ENCODE peak calls at places on chromosomes 13 and 19, in nine cellular contexts. D is psoas muscle, S is Peyer's patch, N is ovary, U is breast epithelium, W is adrenal gland, Q is IMR-90, B is astrocyte, Z is thyroid gland. G is an unnamed sample. For H3K27me3, the result is how much of the 10 kb centered on the place peaks cover.

GRCh38 chr19:57559008-57559403 is 657 bp downstream of the ZNF550 start:
- DNase-seq in D (no peak), S (peak), N (no peak), U (no peak), W (peak), Q (no peak), B (no peak), Z (peak), G (no peak)

GRCh38 chr13:48009298-48009697 is 8.2 kb upstream of the SUCLA2 start:
- DNase-seq in D (no peak), S (no peak), N (no peak), U (no peak), W (no peak), Q (peak), B (peak), Z (no peak), G (no peak)

GRCh38 chr13:24097064-24097463 is 63.5 kb upstream of the SPATA13 start:
- DNase-seq in D (no peak), S (no peak), N (no peak), U (no peak), W (peak), Q (peak), B (no peak), Z (no peak), G (no peak)

GRCh38 chr13:39202746-39203145 is 164.5 kb downstream of the NHLRC3 start:
- DNase-seq in D (no peak), S (no peak), N (no peak), U (no peak), W (no peak), Q (no peak), B (no peak), Z (no peak), G (no peak)

GRCh38 chr13:51500687-51501086 is 47.9 kb upstream of the INTS6 start:
- DNase-seq in D (no peak), S (no peak), N (no peak), U (no peak), W (no peak), Q (no peak), B (no peak), Z (no peak), G (no peak)

GRCh38 chr19:17775991-17776803 is 18.7 kb upstream of the B3GNT3 start:
- DNase-seq in D (no peak), S (peak), N (no peak), U (no peak), W (no peak), Q (peak), B (no peak), Z (no peak), G (no peak)

GRCh38 chr13:110308377-110309158 is 1.5 kb downstream of the COL4A2 start:
- DNase-seq in D (no peak), S (no peak), N (no peak), U (no peak), W (no peak), Q (no peak), B (peak), Z (peak), G (no peak)

GRCh38 chr13:89832827-89833226 is 1514.7 kb upstream of the MIR17HG start:
- DNase-seq in D (no peak), S (no peak), N (no peak), U (no peak), W (no peak), Q (peak), B (no peak), Z (no peak), G (no peak)

GRCh38 chr19:7104783-7105447 is 35.4 kb downstream of the ZNF557 start:
- DNase-seq in D (no peak), S (no peak), N (no peak), U (no peak), W (peak), Q (no peak), B (no peak), Z (no peak), G (no peak)

GRCh38 chr19:51098366-51099069 is 9.7 kb downstream of the CTU1 start:
- DNase-seq in D (peak), S (no peak), N (peak), U (no peak), W (peak), Q (no peak), B (no peak), Z (peak), G (peak)

GRCh38 chr13:48586591-48587103 is 53.8 kb upstream of the RCBTB2 start:
- DNase-seq in D (peak), S (no peak), N (peak), U (no peak), W (peak), Q (peak), B (peak), Z (peak), G (no peak)

GRCh38 chr13:25310891-25311290 is 9.5 kb downstream of the NUP58 start:
- DNase-seq in D (no peak), S (no peak), N (no peak), U (no peak), W (no peak), Q (no peak), B (no peak), Z (no peak), G (no peak)

DNA sequence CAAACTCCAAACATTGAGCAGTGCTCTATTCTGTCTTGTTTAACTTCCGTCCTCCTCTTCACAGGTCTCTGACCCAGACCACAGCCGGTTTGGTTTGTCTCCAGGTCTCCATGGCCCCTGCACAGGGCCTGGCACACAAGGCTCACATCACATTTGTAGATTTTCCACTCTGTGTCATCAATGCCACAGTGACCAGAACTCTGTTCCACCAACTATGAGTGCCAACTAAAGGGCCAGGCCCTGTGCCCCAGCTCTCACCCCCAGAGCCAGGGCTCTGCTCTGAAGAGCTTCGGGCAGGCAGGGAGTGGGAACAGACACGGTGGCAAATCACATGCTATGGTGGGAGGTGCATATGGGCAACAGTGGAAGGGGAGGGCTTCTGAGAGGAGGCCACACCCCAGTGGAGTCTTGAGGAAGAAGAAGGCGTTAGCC is 16.0 kb downstream of the SMG9 start:
- DNase-seq in D (no peak), S (no peak), N (no peak), U (no peak), W (no peak), Q (no peak), B (peak), Z (no peak), G (no peak)
- H3K27ac ChIP-seq in D (no peak), S (peak), N (no peak), U (peak), W (no peak), Q (no peak), B (no peak), Z (no peak), G (no peak)

GRCh38 chr19:13396256-13397080 is 109.8 kb downstream of the CACNA1A start:
- DNase-seq in D (peak), S (no peak), N (no peak), U (no peak), W (peak), Q (peak), B (peak), Z (peak), G (no peak)
- TF ChIP-seq CTCF in D (no peak), S (no peak), N (no peak), U (no peak), W (peak), Q (no peak), B (no peak), Z (no peak), G (no peak)

GRCh38 chr19:49442354-49442753 is 1.0 kb upstream of the SLC17A7 start:
- DNase-seq in D (peak), S (no peak), N (no peak), U (no peak), W (no peak), Q (no peak), B (no peak), Z (peak), G (no peak)
- H3K27me3 ChIP-seq in D (under half), S (under half), N (under half), U (under half), W (under half), Q (under half), B (under half), Z (under half), G (half or more)

DNA sequence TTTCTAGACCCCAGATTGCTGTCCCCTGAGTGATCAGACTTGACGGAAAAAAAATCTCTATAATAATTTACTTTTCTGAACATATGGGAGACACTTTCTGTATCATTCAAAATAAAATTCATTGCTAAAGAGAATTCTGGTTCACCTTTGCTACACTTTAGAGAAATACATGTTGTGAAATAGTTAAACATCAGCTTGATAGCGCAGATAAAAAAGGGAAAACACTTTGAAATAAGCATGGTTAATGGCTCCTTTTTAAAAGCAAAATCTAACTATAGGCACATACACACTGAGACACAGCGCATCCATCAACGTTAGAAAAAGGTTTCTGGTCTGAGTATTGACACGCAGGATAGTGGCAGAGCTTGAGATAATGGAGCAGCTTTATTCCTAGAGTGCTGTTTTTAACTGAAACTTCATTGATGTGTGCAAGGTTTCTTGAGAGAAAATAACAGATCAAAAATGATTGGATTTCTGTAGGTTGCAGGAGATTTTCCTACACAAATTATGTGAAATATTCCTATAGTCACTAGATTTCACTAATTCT is 341.2 kb downstream of the MZT1 start:
- DNase-seq in D (no peak), S (no peak), N (no peak), U (no peak), W (no peak), Q (no peak), B (no peak), Z (no peak), G (no peak)
- H3K27ac ChIP-seq in D (no peak), S (no peak), N (no peak), U (no peak), W (no peak), Q (no peak), B (no peak), Z (no peak), G (no peak)

GRCh38 chr13:26629260-26629659 is 71.8 kb downstream of the WASF3 start:
- DNase-seq in D (no peak), S (no peak), N (no peak), U (no peak), W (no peak), Q (no peak), B (no peak), Z (peak), G (no peak)
- TF ChIP-seq CTCF in D (no peak), S (no peak), N (no peak), U (no peak), W (peak), Q (no peak), B (peak), Z (no peak), G (no peak)

DNA sequence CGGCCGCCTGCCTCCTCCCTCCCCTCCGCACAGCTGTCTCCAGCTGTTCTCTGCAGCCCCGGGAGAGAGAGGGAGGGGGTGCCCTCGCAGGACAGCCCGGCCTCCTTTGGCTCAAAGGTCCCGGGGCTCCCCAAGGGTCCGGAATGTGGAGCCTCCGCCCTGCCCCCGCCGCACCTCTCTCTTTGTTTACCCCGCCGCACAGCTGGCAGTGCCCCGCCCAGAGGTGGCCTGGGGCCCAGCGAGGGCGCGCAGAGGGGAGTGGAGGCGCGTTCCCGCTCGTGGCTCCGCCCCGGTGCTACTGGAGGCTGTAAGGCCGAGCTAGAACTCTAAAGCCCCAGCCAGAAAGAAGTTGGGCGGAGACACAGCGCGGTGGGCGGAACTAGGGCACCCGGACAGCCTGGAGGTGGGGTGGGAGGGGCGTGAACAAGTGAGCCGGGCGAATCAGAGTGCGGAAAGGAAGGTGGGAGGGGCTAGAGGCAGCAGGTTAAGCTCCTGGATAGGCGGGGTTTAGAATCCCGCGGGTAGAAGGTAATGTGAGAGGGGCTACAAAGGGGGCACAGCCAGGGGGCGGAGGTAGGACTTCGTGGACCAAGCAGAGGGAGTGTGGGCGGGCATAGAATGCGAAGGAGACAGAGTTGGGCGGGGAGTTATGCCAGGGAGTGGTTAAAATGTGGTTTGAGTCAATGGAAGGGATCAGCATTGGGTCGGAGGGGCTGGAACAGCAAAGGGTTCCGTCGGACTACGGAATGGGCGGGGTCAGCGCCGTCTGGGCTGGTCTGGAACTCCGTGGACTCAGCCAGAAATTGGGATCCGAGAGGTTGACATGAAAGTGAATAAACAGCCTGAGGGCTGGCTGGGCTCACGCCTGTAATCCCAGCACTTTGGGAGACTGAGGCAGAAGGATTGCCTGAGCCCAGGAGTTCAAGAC is 2.8 kb downstream of the LTBP4 start:
- DNase-seq in D (peak), S (peak), N (peak), U (peak), W (peak), Q (peak), B (peak), Z (peak), G (peak)
- H3K27me3 ChIP-seq in D (under half), S (under half), N (under half), U (under half), W (under half), Q (under half), B (under half), Z (under half), G (under half)

GRCh38 chr19:48713041-48713863 is 6.3 kb downstream of the MAMSTR start:
- DNase-seq in D (no peak), S (no peak), N (peak), U (no peak), W (no peak), Q (peak), B (no peak), Z (no peak), G (no peak)
- H3K27ac ChIP-seq in D (peak), S (peak), N (peak), U (peak), W (peak), Q (peak), B (no peak), Z (no peak), G (no peak)

DNA sequence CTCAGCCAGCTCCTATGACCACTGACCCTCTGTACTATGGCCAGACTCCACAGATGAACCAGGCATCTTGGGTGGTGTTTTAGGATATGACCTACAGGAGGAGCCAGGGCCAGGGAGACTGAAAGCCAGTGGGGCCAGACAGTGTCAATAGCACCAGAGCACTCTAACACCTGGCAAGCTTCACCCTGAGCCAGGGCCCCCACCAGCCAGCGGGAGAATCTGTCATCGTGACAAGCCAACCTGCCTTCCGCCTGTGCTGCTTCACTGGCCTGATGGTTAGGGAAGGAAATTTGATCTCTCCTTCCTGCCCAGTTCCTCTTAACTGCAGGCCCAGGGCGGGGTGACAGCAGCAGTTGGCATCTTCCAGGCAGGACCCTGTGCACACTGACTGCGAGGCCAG is 222.4 kb downstream of the UQCRFS1 start:
- DNase-seq in D (no peak), S (no peak), N (no peak), U (no peak), W (no peak), Q (no peak), B (no peak), Z (no peak), G (no peak)
- TF ChIP-seq CTCF in D (no peak), S (no peak), N (no peak), U (no peak), W (no peak), Q (no peak), B (no peak), Z (no peak), G (no peak)

GRCh38 chr19:18776736-18777135 is 14.4 kb downstream of the COMP start:
- DNase-seq in D (no peak), S (no peak), N (no peak), U (no peak), W (no peak), Q (peak), B (no peak), Z (no peak), G (no peak)
- H3K27me3 ChIP-seq in D (under half), S (under half), N (under half), U (under half), W (under half), Q (under half), B (under half), Z (under half), G (under half)